ENCODE peak calls at places on chromosomes 11 and 22, in six cellular contexts. F is neuronal stem cell; X is H1; D is CD8-positive, alpha-beta T cell; O is NT2/D1; T is cardiac muscle cell. C is an unnamed sample.

GRCh38 chr11:85048801-85049200 is 578.3 kb downstream of the DLG2 start:
- DNase-seq in T (no peak), D (no peak), X (no peak), F (no peak), O (no peak), C (no peak)

GRCh38 chr11:69356703-69357457 is 62.9 kb downstream of the MYEOV start:
- DNase-seq in F (no peak), D (no peak), O (no peak), T (no peak), X (no peak), C (no peak)

GRCh38 chr11:75163917-75164316 is 13.0 kb downstream of the SLCO2B1 start:
- DNase-seq in F (no peak), O (no peak), T (no peak), D (no peak), X (no peak), C (no peak)

GRCh38 chr11:20059587-20060021 is 100.7 kb downstream of the DBX1 start:
- DNase-seq in D (no peak), T (no peak), X (no peak), F (no peak), O (no peak), C (no peak)

GRCh38 chr11:221998-222789 is 13.9 kb downstream of the SIRT3 start:
- DNase-seq in X (no peak), O (no peak), D (no peak), T (no peak), F (no peak), C (no peak)

GRCh38 chr11:10762185-10762584 is 11.1 kb downstream of the CTR9 start:
- DNase-seq in D (no peak), T (no peak), F (no peak), O (no peak), X (no peak), C (no peak)

GRCh38 chr11:705646-706438 is at the start of gene EPS8L2:
- DNase-seq in F (no peak), X (no peak), O (no peak), D (no peak), T (no peak), C (no peak)

GRCh38 chr22:43541462-43542407 is 129.9 kb downstream of the MPPED1 start:
- DNase-seq in D (no peak), F (no peak), X (no peak), T (no peak), O (no peak), C (no peak)

GRCh38 chr11:122665882-122666281 is 10.4 kb downstream of the UBASH3B start:
- DNase-seq in D (no peak), X (no peak), F (no peak), T (no peak), O (no peak), C (no peak)

GRCh38 chr11:3203221-3204043 is 15.2 kb downstream of the MRGPRG start:
- DNase-seq in O (no peak), D (no peak), X (peak; percentile 29), F (peak; percentile 31), T (peak; percentile 73), C (no peak)

GRCh38 chr22:43823353-43823908 is 11.3 kb upstream of the EFCAB6 start:
- DNase-seq in F (no peak), X (no peak), T (no peak), O (no peak), D (no peak), C (no peak)

GRCh38 chr11:118142809-118143208 is 9.8 kb downstream of the SCN4B start:
- DNase-seq in X (no peak), T (no peak), D (no peak), F (no peak), O (no peak), C (no peak)

GRCh38 chr22:20131593-20131855 is at the start of gene ZDHHC8:
- DNase-seq in X (no peak), D (no peak), O (no peak), T (peak; percentile 64), F (no peak), C (no peak)

GRCh38 chr11:34749666-34750659 is 129.1 kb downstream of the EHF start:
- DNase-seq in X (no peak), D (no peak), F (no peak), O (no peak), T (no peak), C (no peak)

GRCh38 chr11:898160-898517 is 12.5 kb downstream of the CHID1 start:
- DNase-seq in X (no peak), D (no peak), F (no peak), T (peak; percentile 39), O (no peak), C (no peak)

GRCh38 chr22:38477515-38477914 is 9.6 kb downstream of the KDELR3 start:
- DNase-seq in O (no peak), F (no peak), T (no peak), X (no peak), D (no peak), C (no peak)

GRCh38 chr22:42231929-42232328 is 38.5 kb downstream of the TCF20 start:
- DNase-seq in T (no peak), O (no peak), D (no peak), X (no peak), F (no peak), C (no peak)

DNA sequence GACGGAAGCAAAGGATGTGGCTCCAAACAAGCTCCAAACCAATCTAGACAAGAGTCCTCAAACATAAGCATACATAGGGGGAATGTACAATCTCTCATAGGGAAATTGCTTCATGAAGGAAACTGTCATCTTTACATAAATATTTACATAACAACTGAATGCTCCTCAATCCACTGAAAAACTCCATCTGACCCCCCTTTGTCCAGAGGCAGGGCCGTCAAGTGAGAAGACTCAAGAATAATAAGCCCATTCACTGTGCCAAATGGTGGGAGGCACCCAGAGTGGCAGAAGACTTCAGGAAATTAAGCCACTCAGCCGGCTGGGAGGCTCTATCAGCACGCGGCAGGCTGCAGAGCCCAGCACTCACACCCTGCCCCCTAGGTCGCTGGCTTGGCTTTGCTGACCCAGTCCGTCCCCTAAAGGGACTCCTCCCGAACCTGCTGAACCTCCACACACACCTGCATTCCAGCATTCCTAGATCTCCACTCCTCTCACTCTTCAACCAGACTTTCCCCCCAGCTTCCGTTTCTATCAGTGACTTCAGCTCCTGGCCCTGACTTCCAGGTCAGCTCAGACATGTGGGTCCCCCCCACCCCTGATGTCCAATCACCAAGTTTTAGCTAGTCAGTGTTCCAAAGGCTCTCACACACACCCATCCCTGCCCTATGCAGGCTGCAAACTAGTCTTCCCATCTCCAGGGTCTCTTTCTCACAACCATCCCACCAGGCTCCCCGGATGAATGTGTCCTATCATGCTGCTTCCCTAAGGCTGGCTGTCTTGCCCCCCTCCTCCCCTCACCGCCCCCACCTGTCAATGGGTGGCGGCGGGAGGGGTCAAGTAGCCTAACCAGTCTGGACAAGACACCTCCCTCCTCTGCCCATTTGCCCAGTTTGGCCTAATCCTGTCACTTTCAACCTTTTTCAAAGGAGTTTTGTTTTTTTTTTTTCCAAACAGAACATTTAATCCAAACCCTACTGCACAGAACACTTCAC is 11.3 kb downstream of the VPS37C start:
- DNase-seq in F (no peak), D (no peak), X (no peak), O (no peak), T (no peak), C (no peak)
- H3K4me1 ChIP-seq in F (peaks cover 28% of the 10 kb centered on the region), D (peaks cover 8% of the 10 kb centered on the region), X (peaks cover 2% of the 10 kb centered on the region), O (peaks cover 15% of the 10 kb centered on the region), T (peaks cover 46% of the 10 kb centered on the region), C (peaks cover 5% of the 10 kb centered on the region)

GRCh38 chr22:48686694-48687302 is 1140.9 kb downstream of the BRD1 start:
- DNase-seq in F (no peak), T (no peak), O (no peak), X (no peak), D (no peak), C (no peak)

GRCh38 chr22:48688366-48688765 is 1139.3 kb downstream of the BRD1 start:
- DNase-seq in T (no peak), O (no peak), F (no peak), X (no peak), D (no peak), C (no peak)

GRCh38 chr22:48685767-48686166 is 1141.9 kb downstream of the BRD1 start:
- DNase-seq in O (no peak), F (no peak), X (no peak), T (no peak), D (no peak), C (no peak)

GRCh38 chr22:48689206-48689605 is 1138.5 kb downstream of the BRD1 start:
- DNase-seq in X (no peak), D (no peak), F (no peak), O (no peak), T (no peak), C (no peak)

GRCh38 chr22:48687606-48688005 is 1140.1 kb downstream of the BRD1 start:
- DNase-seq in X (no peak), T (no peak), F (no peak), O (no peak), D (no peak), C (no peak)
- H3K9me3 ChIP-seq in X (no peaks in the 10 kb centered on the region), T (no peaks in the 10 kb centered on the region), F (no peaks in the 10 kb centered on the region), O (no peaks in the 10 kb centered on the region), D (no peaks in the 10 kb centered on the region), C (peaks cover 30% of the 10 kb centered on the region)

DNA sequence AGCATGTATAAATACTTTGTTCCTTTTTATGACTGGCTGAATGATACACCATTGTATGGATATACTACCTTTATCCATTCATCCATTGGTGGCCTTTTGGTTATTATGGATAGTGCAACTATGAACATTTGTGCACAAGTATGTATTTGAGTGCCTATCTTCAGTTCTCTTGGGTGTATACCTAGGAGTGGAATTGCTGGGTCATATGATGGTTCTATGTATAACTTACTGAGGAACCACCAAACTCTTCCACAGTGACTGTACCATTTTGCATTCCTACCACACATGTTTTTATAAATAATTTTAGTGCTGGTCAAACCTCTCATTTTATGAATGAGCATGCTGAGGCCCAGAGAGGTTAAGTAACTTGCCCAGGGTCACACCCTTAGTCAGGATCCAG is 3.8 kb upstream of the PATZ1 start:
- DNase-seq in D (no peak), F (no peak), X (no peak), O (no peak), T (no peak), C (no peak)
- H3K4me3 ChIP-seq in D (no peak overlapping the region), F (no peak overlapping the region), X (no peak overlapping the region), O (no peak overlapping the region), T (no peak overlapping the region), C (no peak overlapping the region)

GRCh38 chr22:24437091-24437490 is 9.7 kb downstream of the ADORA2A start:
- DNase-seq in T (no peak), D (no peak), O (no peak), X (no peak), F (no peak), C (no peak)

GRCh38 chr22:24435323-24435645 is 7.9 kb downstream of the ADORA2A start:
- DNase-seq in D (no peak), F (no peak), X (no peak), O (no peak), T (no peak), C (no peak)

GRCh38 chr22:24436553-24436952 is 9.2 kb downstream of the ADORA2A start:
- DNase-seq in F (no peak), D (no peak), T (no peak), X (no peak), O (no peak), C (no peak)

GRCh38 chr22:24434472-24435322 is 7.3 kb downstream of the ADORA2A start:
- DNase-seq in O (no peak), T (no peak), D (peak; percentile 51), X (no peak), F (no peak), C (no peak)

DNA sequence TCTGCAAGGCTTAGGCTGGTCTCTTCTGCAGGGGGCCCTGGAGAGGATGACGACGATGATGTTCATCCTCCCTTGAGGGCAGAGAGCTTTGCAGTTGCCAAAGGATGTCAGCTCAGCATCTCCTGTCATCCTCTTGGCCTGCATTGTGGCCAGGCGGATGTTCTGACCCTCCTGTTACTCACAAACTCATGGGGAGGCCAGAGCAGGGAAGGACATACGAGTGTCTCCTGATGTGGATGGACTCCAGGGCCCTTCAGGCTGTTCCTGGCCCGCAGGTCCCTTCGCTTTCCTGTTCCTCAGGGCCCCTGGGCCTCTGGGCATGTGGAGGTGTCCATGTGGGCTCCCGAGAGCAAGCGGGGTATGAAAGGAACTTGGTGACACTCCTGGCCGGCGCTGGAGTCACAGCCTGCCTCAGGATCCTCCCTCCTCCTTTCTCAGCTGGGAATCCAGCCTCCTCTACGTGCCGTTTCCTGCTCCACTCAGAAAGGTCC is 8.5 kb downstream of the ADORA2A start:
- DNase-seq in D (no peak), X (no peak), T (no peak), F (no peak), O (no peak), C (no peak)
- H3K4me1 ChIP-seq in D (peaks cover 92% of the 10 kb centered on the region), X (no peaks in the 10 kb centered on the region), T (no peaks in the 10 kb centered on the region), F (peaks cover 7% of the 10 kb centered on the region), O (peaks cover 4% of the 10 kb centered on the region), C (no peaks in the 10 kb centered on the region)

C was measured in iPS DF 6.9.